ENCODE peak calls at places on chromosomes 1 and 21, in ten cellular contexts. E is fibroblast of the aortic adventitia; X is transverse colon; I is cardiac fibroblast; O is AG09319; B is CD8-positive, alpha-beta T cell; G is GM13976; T is neural crest cell; A is GM10248; H is activated CD8-positive, alpha-beta T cell treated with anti-CD3 and anti-CD28 coated beads for 36 hours. M is an unnamed sample.

GRCh38 chr1:55288245-55288644 is 73.1 kb upstream of the USP24 start:
- DNase-seq in E (no peak), T (no peak), X (peak; percentile 19), G (peak; percentile 73), H (no peak), I (no peak), B (no peak), A (peak; percentile 72), O (no peak), M (peak; percentile 80)

GRCh38 chr1:12617901-12618660 is at the start of gene DHRS3:
- DNase-seq in B (peak; percentile 71), H (peak; percentile 87), T (peak; percentile 62), E (peak; percentile 91), I (peak; percentile 77), A (peak; percentile 65), G (peak; percentile 71), X (peak; percentile 85), O (peak; percentile 73), M (peak; percentile 88)

GRCh38 chr21:37367758-37368535 is 1.4 kb downstream of the DYRK1A start:
- DNase-seq in T (peak; percentile 10), A (peak; percentile 27), H (peak; percentile 60), G (peak; percentile 38), B (peak; percentile 30), E (peak; percentile 47), I (peak; percentile 59), O (no peak), X (peak; percentile 38), M (peak; percentile 36)

GRCh38 chr1:21573971-21574458 is 64.8 kb downstream of the ALPL start:
- DNase-seq in A (peak; percentile 47), H (peak; percentile 62), O (peak; percentile 42), G (no peak), E (peak; percentile 95), T (peak; percentile 51), X (peak; percentile 46), B (no peak), I (peak; percentile 88), M (peak; percentile 72)

GRCh38 chr21:36962098-36962780 is 4.2 kb downstream of the HLCS start:
- DNase-seq in B (no peak), G (no peak), T (no peak), X (no peak), A (no peak), O (no peak), I (no peak), H (no peak), E (no peak), M (no peak)

GRCh38 chr1:61125263-61125662 is 42.9 kb downstream of the NFIA start:
- DNase-seq in H (no peak), I (no peak), A (no peak), G (no peak), B (no peak), T (no peak), O (no peak), X (no peak), E (peak; percentile 40), M (no peak)

GRCh38 chr1:164559342-164560070 is 522 bp downstream of the PBX1 start:
- DNase-seq in B (no peak), E (no peak), G (no peak), O (no peak), H (peak; percentile 3), I (peak; percentile 43), T (peak; percentile 49), X (peak; percentile 28), A (no peak), M (peak; percentile 40)

GRCh38 chr1:229558460-229559335 is at the start of gene ABCB10:
- DNase-seq in T (peak; percentile 98), H (peak; percentile 92), G (peak; percentile 97), I (peak; percentile 98), O (peak; percentile 89), E (peak; percentile 95), X (peak; percentile 96), A (peak; percentile 97), B (peak; percentile 83), M (peak; percentile 98)

GRCh38 chr1:101174722-101175121 is 62.1 kb upstream of the S1PR1 start:
- DNase-seq in E (peak; percentile 59), X (no peak), H (no peak), I (no peak), O (no peak), A (no peak), B (no peak), T (no peak), G (no peak), M (peak; percentile 9)

GRCh38 chr1:167611983-167612382 is 18.0 kb upstream of the RCSD1 start:
- DNase-seq in X (no peak), G (no peak), B (no peak), A (no peak), O (no peak), I (no peak), H (peak; percentile 12), T (no peak), E (no peak), M (no peak)

GRCh38 chr1:199780948-199781347 is 246.6 kb upstream of the NR5A2 start:
- DNase-seq in X (no peak), H (no peak), E (peak; percentile 34), A (no peak), I (no peak), B (no peak), T (no peak), O (no peak), G (no peak), M (peak; percentile 21)

GRCh38 chr1:36322786-36323635 is 434 bp downstream of the EVA1B start:
- DNase-seq in B (peak; percentile 40), I (peak; percentile 76), E (peak; percentile 58), H (peak; percentile 81), A (peak; percentile 70), X (peak; percentile 56), G (peak; percentile 79), O (no peak), T (peak; percentile 39), M (peak; percentile 74)

GRCh38 chr1:205454903-205455335 is 926 bp downstream of the BLACAT1 start:
- DNase-seq in O (no peak), B (no peak), X (no peak), A (no peak), H (no peak), E (no peak), T (no peak), G (no peak), I (no peak), M (no peak)
- TF ChIP-seq CTCF in O (no peak), B (no peak), X (no peak), A (no peak), H (no peak), E (no peak), T (no peak), G (no peak), I (no peak), M (peak; percentile 16)

GRCh38 chr1:152622803-152623202 is at the start of gene LCE3A:
- DNase-seq in A (no peak), O (no peak), G (no peak), H (peak; percentile 7), E (no peak), X (no peak), T (no peak), B (no peak), I (no peak), M (no peak)

GRCh38 chr1:152626688-152627087 is 3.8 kb upstream of the LCE3A start:
- DNase-seq in G (no peak), O (no peak), E (no peak), H (no peak), B (no peak), I (no peak), X (no peak), T (no peak), A (no peak), M (no peak)

GRCh38 chr1:152621993-152622392 is 910 bp downstream of the LCE3A start:
- DNase-seq in H (no peak), G (no peak), E (no peak), X (no peak), I (no peak), T (no peak), O (no peak), B (no peak), A (no peak), M (no peak)

DNA sequence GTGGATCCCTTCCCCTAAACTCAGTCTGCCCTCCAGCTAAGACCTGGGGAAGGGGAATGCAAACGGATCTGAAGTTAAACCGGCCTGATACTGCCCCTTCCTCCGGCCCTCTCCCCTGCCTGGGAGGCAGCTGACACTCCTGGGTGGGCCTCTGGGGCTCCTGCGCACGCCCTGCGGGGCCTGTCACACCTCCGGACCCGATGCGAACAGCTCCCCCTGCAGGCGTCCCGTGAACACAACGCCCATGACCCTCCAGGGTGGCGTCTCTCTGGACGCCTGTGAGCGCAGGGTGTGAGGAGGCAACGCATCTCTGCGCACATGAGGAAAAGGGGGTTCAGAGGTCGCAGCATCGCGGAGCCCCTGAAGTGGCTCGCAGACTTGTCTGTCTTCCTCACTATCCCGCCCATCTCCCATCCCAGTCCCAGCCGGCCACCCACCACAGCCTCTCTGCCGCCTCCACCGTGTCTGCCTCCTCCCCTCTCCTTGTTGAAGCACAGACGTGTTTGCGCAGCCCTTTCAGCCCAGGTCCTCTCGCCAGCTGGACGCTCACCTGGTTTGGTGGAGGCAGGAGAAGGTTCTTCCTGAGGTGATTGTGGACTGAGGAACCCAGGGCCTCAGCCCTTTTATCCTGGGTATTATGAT is 421 bp upstream of the LCE3A start:
- DNase-seq in E (no peak), O (no peak), X (no peak), H (peak; percentile 41), A (peak; percentile 39), B (no peak), I (no peak), G (peak; percentile 70), T (no peak), M (no peak)
- TF ChIP-seq CTCF in E (no peak), O (no peak), X (no peak), H (peak; percentile 58), A (peak; percentile 29), B (no peak), I (no peak), G (peak; percentile 34), T (no peak), M (no peak)

GRCh38 chr1:109630081-109630880 is 10.6 kb downstream of the AMPD2 start:
- DNase-seq in I (no peak), E (no peak), T (no peak), O (no peak), X (no peak), B (peak; percentile 55), G (peak; percentile 75), H (peak; percentile 57), A (peak; percentile 59), M (no peak)
- TF ChIP-seq CTCF in I (peak; percentile 8), E (peak; percentile 19), T (peak; percentile 52), O (peak; percentile 2), X (no peak), B (peak; percentile 28), G (peak; percentile 28), H (peak; percentile 53), A (peak; percentile 29), M (no peak)

DNA sequence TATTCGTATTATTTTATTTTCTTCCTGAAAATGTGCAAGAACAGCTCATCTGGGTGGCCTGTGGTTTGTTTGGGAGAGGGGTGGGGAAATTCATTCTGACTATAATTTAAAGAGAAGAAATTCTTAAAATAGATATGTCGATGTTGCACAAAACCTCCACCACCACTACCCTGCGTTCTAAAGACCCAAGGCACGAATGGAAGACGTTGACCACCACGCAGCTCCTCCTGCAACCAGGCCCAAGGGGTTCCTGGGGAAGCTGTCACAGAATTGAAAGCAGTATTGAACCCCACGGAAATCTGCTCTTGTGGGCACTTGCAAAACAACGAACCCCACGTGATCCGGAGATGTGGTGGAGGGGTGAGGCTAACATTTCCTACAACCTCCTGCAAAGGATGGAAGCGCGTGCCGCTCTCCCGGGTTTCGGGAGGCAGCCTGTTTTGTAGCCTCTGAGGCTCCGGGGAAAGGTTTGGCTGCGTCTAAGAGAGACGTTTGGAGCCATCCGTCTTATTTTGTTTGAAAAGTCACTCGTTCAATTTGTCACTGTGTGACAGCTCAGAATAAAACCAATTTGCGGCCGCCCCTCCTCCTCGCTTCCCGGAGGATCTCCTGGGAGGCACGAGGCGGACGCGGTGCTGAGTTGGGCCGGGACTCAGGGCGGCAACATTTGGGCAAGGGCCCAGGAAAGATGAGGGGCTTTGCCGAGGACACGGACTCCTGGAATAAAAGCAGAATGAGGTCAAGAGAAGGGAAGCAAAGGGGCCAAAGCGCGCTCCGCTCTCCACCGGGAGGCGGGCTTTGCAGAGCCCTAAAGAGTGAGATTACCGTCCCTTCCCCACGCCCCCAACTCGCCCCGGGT is 791 bp upstream of the HLX start:
- DNase-seq in X (peak; percentile 40), O (no peak), B (no peak), G (peak; percentile 49), I (no peak), H (peak; percentile 9), A (peak; percentile 27), T (no peak), E (no peak), M (no peak)
- TF ChIP-seq CTCF in X (no peak), O (peak; percentile 14), B (no peak), G (no peak), I (peak; percentile 13), H (no peak), A (no peak), T (no peak), E (no peak), M (no peak)